ENCODE peak calls at places on chromosome 4, in five cellular contexts. W is lower lobe of right lung; T is occipital lobe; S is stimulated activated CD4-positive, alpha-beta T cell treated with anti-CD3 and anti-CD28 coated beads, Interleukin-1b, Interleukin-23, amount 100 ng/mL, for 24 hours; H is OCI-LY7. K is an unnamed sample.

GRCh38 chr4:25367004-25367621 is 9.9 kb upstream of the ANAPC4 start:
- DNase-seq in T (no peak), W (no peak), H (peak), S (no peak), K (no peak)

GRCh38 chr4:169030575-169030982 is 20.5 kb upstream of the CBR4 start:
- DNase-seq in W (no peak), T (no peak), S (no peak), H (no peak), K (no peak)

GRCh38 chr4:8641256-8641655 is 48.7 kb downstream of the CPZ start:
- DNase-seq in W (peak), T (no peak), H (no peak), S (no peak), K (no peak)

GRCh38 chr4:89331637-89332544 is 24.3 kb upstream of the GPRIN3 start:
- DNase-seq in W (no peak), H (no peak), T (no peak), S (no peak), K (no peak)

GRCh38 chr4:15882675-15883086 is 55.9 kb downstream of the FGFBP1 start:
- DNase-seq in T (peak), W (no peak), S (peak), H (peak), K (peak)

GRCh38 chr4:3415471-3416141 is 26.2 kb upstream of the HGFAC start:
- DNase-seq in H (no peak), T (no peak), S (no peak), W (peak), K (no peak)

GRCh38 chr4:21656832-21657231 is 291.7 kb downstream of the KCNIP4 start:
- DNase-seq in H (no peak), W (no peak), S (no peak), T (no peak), K (no peak)

GRCh38 chr4:155444695-155445094 is 67.9 kb upstream of the MAP9 start:
- DNase-seq in T (no peak), H (no peak), W (no peak), S (no peak), K (no peak)

GRCh38 chr4:27048350-27049100 is 187.9 kb downstream of the STIM2 start:
- DNase-seq in S (no peak), W (no peak), H (peak), T (no peak), K (peak)

GRCh38 chr4:39446842-39447573 is 11.7 kb downstream of the RPL9 start:
- DNase-seq in T (no peak), S (no peak), W (peak), H (no peak), K (peak)

GRCh38 chr4:164212134-164212533 is 541.8 kb upstream of the SMIM31 start:
- DNase-seq in H (no peak), S (no peak), W (no peak), T (no peak), K (no peak)

GRCh38 chr4:97645437-97645836 is 497.8 kb downstream of the STPG2 start:
- DNase-seq in W (no peak), S (no peak), H (no peak), T (no peak), K (no peak)

GRCh38 chr4:21858971-21859370 is 89.6 kb downstream of the KCNIP4 start:
- DNase-seq in H (no peak), W (no peak), S (no peak), T (no peak), K (no peak)

GRCh38 chr4:32991663-32992062 is 2271.5 kb downstream of the PCDH7 start:
- DNase-seq in W (no peak), S (no peak), H (no peak), T (no peak), K (no peak)

GRCh38 chr4:133149932-133150642 is 993 bp downstream of the PCDH10 start:
- DNase-seq in S (no peak), T (no peak), W (no peak), H (no peak), K (no peak)

GRCh38 chr4:144646523-144647094 is 653 bp downstream of the HHIP start:
- DNase-seq in H (no peak), S (no peak), T (peak), W (no peak), K (no peak)

GRCh38 chr4:114087596-114088230 is 108.3 kb upstream of the ARSJ start:
- DNase-seq in W (no peak), S (no peak), H (no peak), T (no peak), K (no peak)